ENCODE peak calls at places on chromosomes 1 and 21, in eight cellular contexts. I is GM23338, H is HepG2, U is upper lobe of left lung, X is Panc1, J is HCT116, K is K562, P is GM12878. T is an unnamed sample.
A peak's percentile ranks its signal among the peaks of the same experiment; 100 is the strongest.

GRCh38 chr1:10308001-10308400 is 90.9 kb upstream of the PGD start:
- ATAC-seq in I (no peak), H (no peak), U (peak; percentile 68), X (no peak), J (no peak), K (no peak), P (no peak), T (peak; percentile 57)

GRCh38 chr1:218366322-218367052 is 21.4 kb downstream of the TGFB2 start:
- ATAC-seq in I (no peak), H (peak; percentile 66), U (no peak), X (peak; percentile 46), J (no peak), K (no peak), P (no peak), T (no peak)

GRCh38 chr1:48471603-48472576 is at the start of gene SPATA6:
- ATAC-seq in I (peak; percentile 94), H (peak; percentile 96), U (peak; percentile 98), X (peak; percentile 94), J (peak; percentile 94), K (peak; percentile 100), P (peak; percentile 99), T (peak; percentile 94)

GRCh38 chr1:236681184-236681583 is 5.1 kb upstream of the ACTN2 start:
- ATAC-seq in I (no peak), H (no peak), U (no peak), X (no peak), J (no peak), K (no peak), P (no peak), T (no peak)

GRCh38 chr1:33086384-33086850 is 5.5 kb downstream of the AZIN2 start:
- ATAC-seq in I (peak; percentile 88), H (peak; percentile 91), U (peak; percentile 87), X (peak; percentile 87), J (peak; percentile 94), K (peak; percentile 95), P (peak; percentile 90), T (peak; percentile 64)

GRCh38 chr1:910881-911721 is 12.6 kb upstream of the SAMD11 start:
- ATAC-seq in I (no peak), H (peak; percentile 12), U (no peak), X (peak; percentile 43), J (peak; percentile 70), K (peak; percentile 71), P (no peak), T (no peak)

GRCh38 chr1:196890668-196891067 is 2.8 kb downstream of the CFHR4 start:
- ATAC-seq in I (no peak), H (no peak), U (no peak), X (no peak), J (no peak), K (no peak), P (no peak), T (no peak)

GRCh38 chr1:206131037-206131436 is 13.8 kb upstream of the AVPR1B start:
- ATAC-seq in I (no peak), H (no peak), U (no peak), X (no peak), J (no peak), K (no peak), P (no peak), T (no peak)

GRCh38 chr1:65141394-65141793 is 6.6 kb upstream of the AK4 start:
- ATAC-seq in I (no peak), H (no peak), U (peak; percentile 64), X (no peak), J (peak; percentile 74), K (peak; percentile 55), P (no peak), T (no peak)

GRCh38 chr21:26570203-26570602 is 2.9 kb downstream of the CYYR1 start:
- ATAC-seq in I (no peak), H (no peak), U (no peak), X (no peak), J (no peak), K (no peak), P (no peak), T (peak; percentile 36)

GRCh38 chr21:44952116-44952928 is 12.5 kb downstream of the SLX9 start:
- ATAC-seq in I (no peak), H (no peak), U (no peak), X (no peak), J (no peak), K (no peak), P (peak; percentile 24), T (peak; percentile 21)

GRCh38 chr1:209537336-209538114 is 46.0 kb upstream of the CAMK1G start:
- ATAC-seq in I (no peak), H (no peak), U (no peak), X (no peak), J (no peak), K (no peak), P (no peak), T (no peak)

GRCh38 chr21:29187939-29188338 is 57.5 kb downstream of the MAP3K7CL start:
- ATAC-seq in I (no peak), H (peak; percentile 41), U (peak; percentile 73), X (no peak), J (peak; percentile 83), K (no peak), P (no peak), T (peak; percentile 66)

GRCh38 chr1:109089242-109090015 is 1.1 kb upstream of the TMEM167B start:
- ATAC-seq in I (peak; percentile 76), H (peak; percentile 77), U (no peak), X (peak; percentile 76), J (peak; percentile 24), K (peak; percentile 76), P (peak; percentile 34), T (no peak)

GRCh38 chr1:205499789-205500188 is 4.7 kb upstream of the CDK18 start:
- ATAC-seq in I (no peak), H (no peak), U (no peak), X (no peak), J (no peak), K (no peak), P (no peak), T (no peak)

GRCh38 chr1:8625981-8626898 is 191.2 kb downstream of the RERE start:
- ATAC-seq in I (no peak), H (peak; percentile 57), U (peak; percentile 80), X (peak; percentile 84), J (peak; percentile 87), K (peak; percentile 85), P (no peak), T (no peak)

GRCh38 chr1:232969791-232970190 is 19.4 kb downstream of the NTPCR start:
- ATAC-seq in I (no peak), H (no peak), U (no peak), X (no peak), J (no peak), K (no peak), P (no peak), T (no peak)

GRCh38 chr1:178055779-178056471 is 38.0 kb upstream of the RASAL2 start:
- ATAC-seq in I (peak; percentile 36), H (peak; percentile 92), U (peak; percentile 60), X (peak; percentile 96), J (peak; percentile 85), K (peak; percentile 55), P (peak; percentile 97), T (no peak)

GRCh38 chr1:221793439-221794078 is 51.7 kb upstream of the DUSP10 start:
- ATAC-seq in I (no peak), H (no peak), U (no peak), X (no peak), J (no peak), K (no peak), P (peak; percentile 89), T (no peak)

GRCh38 chr1:66380452-66381212 is 153.3 kb upstream of the SGIP1 start:
- ATAC-seq in I (no peak), H (no peak), U (peak; percentile 80), X (no peak), J (no peak), K (no peak), P (peak; percentile 95), T (no peak)

DNA sequence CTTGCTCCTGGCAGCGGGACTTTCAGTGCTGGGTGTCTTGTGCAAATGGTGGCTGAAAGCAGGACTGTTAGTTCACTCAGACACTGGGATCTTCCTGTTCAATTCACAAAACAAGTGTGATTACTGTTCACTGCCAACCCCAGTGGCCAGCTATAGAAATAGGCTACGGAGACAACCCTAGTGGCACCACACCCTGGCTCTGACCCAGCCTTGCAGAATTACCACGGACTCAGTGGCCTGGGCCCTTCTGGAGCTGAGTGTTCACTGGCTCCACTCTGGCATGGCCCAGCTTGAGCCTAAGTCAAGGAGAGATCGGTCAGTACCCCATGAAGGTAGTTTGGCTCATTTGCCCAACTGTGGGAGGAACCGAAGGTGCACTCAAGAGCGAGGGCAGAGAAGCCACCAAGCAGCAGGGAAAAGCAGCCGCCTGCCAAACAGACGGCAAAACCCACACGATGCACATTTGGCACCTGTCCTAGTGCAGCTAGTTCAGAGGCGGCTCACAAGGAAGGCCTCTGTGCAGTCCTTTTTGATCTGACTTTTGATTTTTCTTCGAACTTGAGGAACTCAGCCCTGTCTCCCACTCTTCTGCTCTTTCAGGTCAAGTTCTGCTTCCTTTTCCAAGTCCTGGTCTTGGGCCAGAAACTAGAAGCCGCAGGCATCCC is 5.9 kb downstream of the KIAA2013 start:
- ATAC-seq in I (no peak), H (no peak), U (no peak), X (peak; percentile 28), J (no peak), K (no peak), P (no peak), T (no peak)
- H3K27ac ChIP-seq in I (no peak overlapping the region), H (no peak overlapping the region), U (no peak overlapping the region), X (no peak overlapping the region), J (no peak overlapping the region), K (no peak overlapping the region), P (no peak overlapping the region), T (peak overlapping the region; percentile 68)

GRCh38 chr1:2300004-2300771 is 72.1 kb downstream of the SKI start:
- ATAC-seq in I (peak; percentile 11), H (no peak), U (peak; percentile 33), X (peak; percentile 24), J (no peak), K (peak; percentile 29), P (peak; percentile 89), T (no peak)
- TF ChIP-seq POLR2AphosphoS5 in I (no peak), H (no peak), U (no peak), X (no peak), J (no peak), K (no peak), P (peak; percentile 59), T (no peak)

GRCh38 chr1:3672971-3673361 is 20.6 kb downstream of the TP73 start:
- ATAC-seq in I (no peak), H (no peak), U (no peak), X (no peak), J (no peak), K (no peak), P (no peak), T (no peak)

GRCh38 chr1:3675436-3675835 is 23.1 kb downstream of the TP73 start:
- ATAC-seq in I (peak; percentile 8), H (no peak), U (no peak), X (no peak), J (no peak), K (no peak), P (no peak), T (no peak)

GRCh38 chr1:3672231-3672970 is 20.1 kb downstream of the TP73 start:
- ATAC-seq in I (no peak), H (no peak), U (no peak), X (no peak), J (no peak), K (no peak), P (peak; percentile 1), T (no peak)

GRCh38 chr1:3674100-3675094 is 22.1 kb downstream of the TP73 start:
- ATAC-seq in I (peak; percentile 57), H (no peak), U (no peak), X (no peak), J (peak; percentile 72), K (no peak), P (peak; percentile 25), T (no peak)

GRCh38 chr1:3673381-3674099 is 21.2 kb downstream of the TP73 start:
- ATAC-seq in I (no peak), H (no peak), U (no peak), X (no peak), J (no peak), K (no peak), P (peak; percentile 56), T (no peak)
- H3K27ac ChIP-seq in I (no peak overlapping the region), H (no peak overlapping the region), U (no peak overlapping the region), X (no peak overlapping the region), J (peak overlapping the region; percentile 61), K (no peak overlapping the region), P (peak overlapping the region; percentile 93), T (no peak overlapping the region)

GRCh38 chr1:61441723-61442262 is 283.1 kb downstream of the TM2D1 start:
- ATAC-seq in I (peak; percentile 32), H (no peak), U (no peak), X (no peak), J (no peak), K (no peak), P (no peak), T (peak; percentile 60)
- TF ChIP-seq POLR2AphosphoS5 in I (no peak), H (no peak), U (peak; percentile 47), X (no peak), J (no peak), K (no peak), P (no peak), T (no peak)